ENCODE peak calls at places on chromosomes 11 and 22, in five cellular contexts. V is A549; W is activated CD4-positive, alpha-beta T cell treated with anti-CD3 and anti-CD28 coated beads, Interleukin-2, amount 50 U/mL, for 1 hour; X is body of pancreas; S is BJ. O is an unnamed sample.

GRCh38 chr22:46866591-46866990 is 104.1 kb downstream of the TBC1D22A start:
- DNase-seq in V (no peak), W (no peak), X (no peak), S (no peak), O (no peak)

GRCh38 chr11:97905101-97905500 is 1115.6 kb upstream of the CNTN5 start:
- DNase-seq in V (no peak), W (no peak), X (no peak), S (no peak), O (no peak)

GRCh38 chr11:117191680-117192400 is 7.3 kb upstream of the TAGLN start:
- DNase-seq in V (no peak), W (no peak), X (peak; percentile 10), S (no peak), O (no peak)

GRCh38 chr11:69873166-69874077 is 54.2 kb upstream of the FGF3 start:
- DNase-seq in V (no peak), W (no peak), X (no peak), S (no peak), O (no peak)

GRCh38 chr11:2940930-2941821 is 12.0 kb upstream of the PHLDA2 start:
- DNase-seq in V (no peak), W (no peak), X (peak; percentile 58), S (no peak), O (no peak)

GRCh38 chr11:26076591-26076990 is 255.3 kb upstream of the ANO3 start:
- DNase-seq in V (no peak), W (no peak), X (no peak), S (no peak), O (no peak)

GRCh38 chr11:1302461-1303073 is 6.9 kb downstream of the TOLLIP start:
- DNase-seq in V (no peak), W (no peak), X (peak; percentile 51), S (no peak), O (peak; percentile 37)

GRCh38 chr22:24772493-24773220 is 1.9 kb downstream of the PIWIL3 start:
- DNase-seq in V (peak; percentile 71), W (no peak), X (no peak), S (no peak), O (no peak)

GRCh38 chr22:27801197-27801615 is 350 bp downstream of the MN1 start:
- DNase-seq in V (peak; percentile 3), W (no peak), X (peak; percentile 36), S (no peak), O (no peak)

GRCh38 chr11:128157423-128158298 is 429.7 kb downstream of the ETS1 start:
- DNase-seq in V (peak; percentile 20), W (peak; percentile 40), X (peak; percentile 45), S (peak; percentile 21), O (peak; percentile 52)

GRCh38 chr11:66259976-66260375 is 8.5 kb upstream of the RAB1B start:
- DNase-seq in V (no peak), W (no peak), X (no peak), S (no peak), O (no peak)

GRCh38 chr22:47156352-47157092 is 394.1 kb downstream of the TBC1D22A start:
- DNase-seq in V (no peak), W (no peak), X (no peak), S (no peak), O (no peak)

O was measured in LNCaP clone FGC.